ENCODE peak calls at places on chromosomes 7 and 10, in eight cellular contexts. One of them, this sample, is unnamed.

GRCh38 chr7:141045842-141046630 is 27.8 kb upstream of the TMEM178B start:
- DNase-seq in pancreas: no peak
- DNase-seq in colonic mucosa: no peak
- DNase-seq in psoas muscle: no peak
- DNase-seq in NT2/D1: no peak
- DNase-seq in astrocyte: peak; percentile 69
- DNase-seq in hepatocyte: no peak
- DNase-seq in adipocyte: peak; percentile 52
- DNase-seq in this sample: no peak

GRCh38 chr7:47322731-47323130 is 259.2 kb downstream of the TNS3 start:
- DNase-seq in colonic mucosa: no peak
- DNase-seq in psoas muscle: no peak
- DNase-seq in astrocyte: no peak
- DNase-seq in hepatocyte: no peak
- DNase-seq in adipocyte: no peak
- DNase-seq in NT2/D1: no peak
- DNase-seq in pancreas: no peak
- DNase-seq in this sample: no peak

GRCh38 chr7:155198901-155199845 is 98.5 kb upstream of the INSIG1 start:
- DNase-seq in colonic mucosa: no peak
- DNase-seq in astrocyte: peak; percentile 81
- DNase-seq in psoas muscle: no peak
- DNase-seq in hepatocyte: no peak
- DNase-seq in pancreas: no peak
- DNase-seq in adipocyte: no peak
- DNase-seq in NT2/D1: no peak
- DNase-seq in this sample: no peak

GRCh38 chr10:123568751-123569150 is 97.4 kb upstream of the GPR26 start:
- DNase-seq in astrocyte: no peak
- DNase-seq in hepatocyte: no peak
- DNase-seq in pancreas: no peak
- DNase-seq in adipocyte: no peak
- DNase-seq in psoas muscle: no peak
- DNase-seq in colonic mucosa: peak; percentile 4
- DNase-seq in NT2/D1: no peak
- DNase-seq in this sample: no peak

GRCh38 chr10:121583258-121583657 is 15.0 kb downstream of the FGFR2 start:
- DNase-seq in hepatocyte: no peak
- DNase-seq in pancreas: no peak
- DNase-seq in adipocyte: no peak
- DNase-seq in NT2/D1: no peak
- DNase-seq in psoas muscle: no peak
- DNase-seq in colonic mucosa: no peak
- DNase-seq in astrocyte: no peak
- DNase-seq in this sample: no peak

GRCh38 chr10:117745301-117745700 is 202.8 kb downstream of the EMX2 start:
- DNase-seq in colonic mucosa: no peak
- DNase-seq in psoas muscle: no peak
- DNase-seq in NT2/D1: no peak
- DNase-seq in astrocyte: no peak
- DNase-seq in pancreas: no peak
- DNase-seq in adipocyte: no peak
- DNase-seq in hepatocyte: no peak
- DNase-seq in this sample: no peak

GRCh38 chr10:381805-382204 is 246.6 kb downstream of the ZMYND11 start:
- DNase-seq in pancreas: no peak
- DNase-seq in psoas muscle: no peak
- DNase-seq in NT2/D1: no peak
- DNase-seq in hepatocyte: no peak
- DNase-seq in astrocyte: no peak
- DNase-seq in adipocyte: no peak
- DNase-seq in colonic mucosa: no peak
- DNase-seq in this sample: no peak

GRCh38 chr10:74936577-74937445 is 110.4 kb downstream of the KAT6B start:
- DNase-seq in pancreas: no peak
- DNase-seq in colonic mucosa: no peak
- DNase-seq in adipocyte: peak; percentile 46
- DNase-seq in psoas muscle: no peak
- DNase-seq in NT2/D1: no peak
- DNase-seq in hepatocyte: no peak
- DNase-seq in astrocyte: peak; percentile 89
- DNase-seq in this sample: no peak

GRCh38 chr7:11298220-11298619 is 324.5 kb downstream of the PHF14 start:
- DNase-seq in psoas muscle: no peak
- DNase-seq in hepatocyte: no peak
- DNase-seq in colonic mucosa: no peak
- DNase-seq in adipocyte: no peak
- DNase-seq in pancreas: no peak
- DNase-seq in astrocyte: no peak
- DNase-seq in NT2/D1: peak; percentile 11
- DNase-seq in this sample: no peak

GRCh38 chr7:475425-475728 is 44.3 kb downstream of the PDGFA start:
- DNase-seq in NT2/D1: no peak
- DNase-seq in adipocyte: no peak
- DNase-seq in hepatocyte: no peak
- DNase-seq in colonic mucosa: no peak
- DNase-seq in pancreas: no peak
- DNase-seq in psoas muscle: peak; percentile 33
- DNase-seq in astrocyte: no peak
- DNase-seq in this sample: no peak

GRCh38 chr7:30169585-30169978 is 34.8 kb downstream of the MTURN start:
- DNase-seq in NT2/D1: no peak
- DNase-seq in colonic mucosa: no peak
- DNase-seq in astrocyte: peak; percentile 44
- DNase-seq in psoas muscle: no peak
- DNase-seq in pancreas: no peak
- DNase-seq in hepatocyte: no peak
- DNase-seq in adipocyte: peak; percentile 30
- DNase-seq in this sample: no peak

GRCh38 chr7:130901209-130901783 is 167.3 kb upstream of the KLF14 start:
- DNase-seq in astrocyte: peak; percentile 99
- DNase-seq in NT2/D1: no peak
- DNase-seq in pancreas: peak; percentile 59
- DNase-seq in hepatocyte: peak; percentile 78
- DNase-seq in psoas muscle: peak; percentile 79
- DNase-seq in adipocyte: peak; percentile 83
- DNase-seq in colonic mucosa: peak; percentile 80
- DNase-seq in this sample: peak; percentile 81

DNA sequence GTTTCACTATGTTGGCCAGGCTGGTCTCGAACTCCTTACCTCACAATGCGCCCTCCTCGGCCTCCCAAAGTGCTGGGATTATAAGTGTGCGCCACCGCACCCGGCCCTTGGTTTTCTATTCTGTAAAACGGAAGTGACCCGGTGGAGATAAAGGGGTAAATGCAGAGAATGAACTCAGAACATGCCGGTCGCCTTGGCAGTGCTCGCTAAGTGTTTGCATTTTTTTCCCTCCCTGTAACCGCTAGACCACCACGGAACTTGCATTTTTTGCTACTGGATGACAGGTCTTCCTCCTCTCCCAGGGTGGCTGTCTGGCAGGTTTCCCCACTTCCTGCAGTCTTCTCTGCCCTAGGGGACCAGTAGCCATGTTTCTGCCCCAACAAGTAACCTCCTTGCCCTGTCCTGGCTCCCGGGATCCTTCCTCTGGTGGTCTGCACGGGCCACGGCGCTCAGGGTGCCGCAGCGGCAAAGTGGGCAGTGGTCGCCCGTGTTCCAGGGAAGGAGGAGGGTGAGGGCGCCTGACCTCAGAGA is 18.8 kb upstream of the GNA12 start:
- DNase-seq in NT2/D1: no peak
- DNase-seq in psoas muscle: no peak
- DNase-seq in adipocyte: no peak
- DNase-seq in colonic mucosa: no peak
- DNase-seq in hepatocyte: no peak
- DNase-seq in pancreas: no peak
- DNase-seq in astrocyte: peak; percentile 93
- DNase-seq in this sample: no peak
- H3K4me3 ChIP-seq in NT2/D1: no peak overlapping the region
- H3K4me3 ChIP-seq in psoas muscle: no peak overlapping the region
- H3K4me3 ChIP-seq in adipocyte: peak overlapping the region; percentile 70
- H3K4me3 ChIP-seq in colonic mucosa: no peak overlapping the region
- H3K4me3 ChIP-seq in hepatocyte: no peak overlapping the region
- H3K4me3 ChIP-seq in pancreas: no peak overlapping the region
- H3K4me3 ChIP-seq in astrocyte: no peak overlapping the region
- H3K4me3 ChIP-seq in this sample: peak overlapping the region; percentile 42

DNA sequence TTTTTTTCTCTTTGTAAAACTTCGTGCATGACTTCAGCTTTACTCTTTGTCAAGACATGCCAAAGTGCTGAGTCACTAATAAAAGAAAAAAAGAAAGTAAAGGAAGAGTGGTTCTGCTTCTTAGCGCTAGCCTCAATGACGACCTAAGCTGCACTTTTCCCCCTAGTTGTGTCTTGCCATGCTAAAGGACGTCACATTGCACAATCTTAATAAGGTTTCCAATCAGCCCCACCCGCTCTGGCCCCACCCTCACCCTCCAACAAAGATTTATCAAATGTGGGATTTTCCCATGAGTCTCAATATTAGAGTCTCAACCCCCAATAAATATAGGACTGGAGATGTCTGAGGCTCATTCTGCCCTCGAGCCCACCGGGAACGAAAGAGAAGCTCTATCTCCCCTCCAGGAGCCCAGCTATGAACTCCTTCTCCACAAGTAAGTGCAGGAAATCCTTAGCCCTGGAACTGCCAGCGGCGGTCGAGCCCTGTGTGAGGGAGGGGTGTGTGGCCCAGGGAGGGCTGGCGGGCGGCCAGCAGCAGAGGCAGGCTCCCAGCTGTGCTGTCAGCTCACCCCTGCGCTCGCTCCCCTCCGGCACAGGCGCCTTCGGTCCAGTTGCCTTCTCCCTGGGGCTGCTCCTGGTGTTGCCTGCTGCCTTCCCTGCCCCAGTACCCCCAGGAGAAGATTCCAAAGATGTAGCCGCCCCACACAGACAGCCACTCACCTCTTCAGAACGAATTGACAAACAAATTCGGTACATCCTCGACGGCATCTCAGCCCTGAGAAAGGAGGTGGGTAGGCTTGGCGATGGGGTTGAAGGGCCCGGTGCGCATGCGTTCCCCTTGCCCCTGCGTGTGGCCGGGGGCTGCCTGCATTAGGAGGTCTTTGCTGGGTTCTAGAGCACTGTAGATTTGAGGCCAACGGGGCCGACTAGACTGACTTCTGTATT is at the start of gene IL6:
- DNase-seq in psoas muscle: peak; percentile 90
- DNase-seq in hepatocyte: peak; percentile 83
- DNase-seq in pancreas: peak; percentile 56
- DNase-seq in astrocyte: peak; percentile 95
- DNase-seq in colonic mucosa: peak; percentile 50
- DNase-seq in NT2/D1: peak; percentile 48
- DNase-seq in adipocyte: peak; percentile 96
- DNase-seq in this sample: peak; percentile 76
- H3K4me3 ChIP-seq in psoas muscle: peak within 1 kb of the TSS; percentile 60
- H3K4me3 ChIP-seq in hepatocyte: no peak within 1 kb of the TSS
- H3K4me3 ChIP-seq in pancreas: no peak within 1 kb of the TSS
- H3K4me3 ChIP-seq in astrocyte: peak within 1 kb of the TSS; percentile 66
- H3K4me3 ChIP-seq in colonic mucosa: no peak within 1 kb of the TSS
- H3K4me3 ChIP-seq in NT2/D1: peak within 1 kb of the TSS; percentile 38
- H3K4me3 ChIP-seq in adipocyte: peak within 1 kb of the TSS; percentile 88
- H3K4me3 ChIP-seq in this sample: peak within 1 kb of the TSS; percentile 43

GRCh38 chr10:131677671-131678070 is 223.1 kb upstream of the PPP2R2D start:
- DNase-seq in hepatocyte: peak; percentile 21
- DNase-seq in psoas muscle: no peak
- DNase-seq in pancreas: no peak
- DNase-seq in adipocyte: no peak
- DNase-seq in colonic mucosa: no peak
- DNase-seq in astrocyte: no peak
- DNase-seq in NT2/D1: no peak
- DNase-seq in this sample: no peak

GRCh38 chr10:131676046-131676445 is 224.8 kb upstream of the PPP2R2D start:
- DNase-seq in hepatocyte: no peak
- DNase-seq in adipocyte: no peak
- DNase-seq in psoas muscle: no peak
- DNase-seq in colonic mucosa: no peak
- DNase-seq in pancreas: no peak
- DNase-seq in astrocyte: no peak
- DNase-seq in NT2/D1: no peak
- DNase-seq in this sample: no peak

GRCh38 chr10:131675104-131675503 is 225.7 kb upstream of the PPP2R2D start:
- DNase-seq in colonic mucosa: no peak
- DNase-seq in adipocyte: no peak
- DNase-seq in pancreas: no peak
- DNase-seq in NT2/D1: no peak
- DNase-seq in astrocyte: no peak
- DNase-seq in hepatocyte: no peak
- DNase-seq in psoas muscle: no peak
- DNase-seq in this sample: no peak

GRCh38 chr10:131676971-131677421 is 223.8 kb upstream of the PPP2R2D start:
- DNase-seq in colonic mucosa: no peak
- DNase-seq in pancreas: no peak
- DNase-seq in hepatocyte: no peak
- DNase-seq in adipocyte: no peak
- DNase-seq in astrocyte: no peak
- DNase-seq in NT2/D1: peak; percentile 82
- DNase-seq in psoas muscle: no peak
- DNase-seq in this sample: no peak

GRCh38 chr10:131676448-131676847 is 224.4 kb upstream of the PPP2R2D start:
- DNase-seq in psoas muscle: no peak
- DNase-seq in adipocyte: no peak
- DNase-seq in astrocyte: no peak
- DNase-seq in colonic mucosa: no peak
- DNase-seq in NT2/D1: no peak
- DNase-seq in pancreas: no peak
- DNase-seq in hepatocyte: no peak
- DNase-seq in this sample: no peak
- H3K4me3 ChIP-seq in psoas muscle: no peak overlapping the region
- H3K4me3 ChIP-seq in adipocyte: no peak overlapping the region
- H3K4me3 ChIP-seq in astrocyte: no peak overlapping the region
- H3K4me3 ChIP-seq in colonic mucosa: no peak overlapping the region
- H3K4me3 ChIP-seq in NT2/D1: no peak overlapping the region
- H3K4me3 ChIP-seq in pancreas: no peak overlapping the region
- H3K4me3 ChIP-seq in hepatocyte: no peak overlapping the region
- H3K4me3 ChIP-seq in this sample: no peak overlapping the region

DNA sequence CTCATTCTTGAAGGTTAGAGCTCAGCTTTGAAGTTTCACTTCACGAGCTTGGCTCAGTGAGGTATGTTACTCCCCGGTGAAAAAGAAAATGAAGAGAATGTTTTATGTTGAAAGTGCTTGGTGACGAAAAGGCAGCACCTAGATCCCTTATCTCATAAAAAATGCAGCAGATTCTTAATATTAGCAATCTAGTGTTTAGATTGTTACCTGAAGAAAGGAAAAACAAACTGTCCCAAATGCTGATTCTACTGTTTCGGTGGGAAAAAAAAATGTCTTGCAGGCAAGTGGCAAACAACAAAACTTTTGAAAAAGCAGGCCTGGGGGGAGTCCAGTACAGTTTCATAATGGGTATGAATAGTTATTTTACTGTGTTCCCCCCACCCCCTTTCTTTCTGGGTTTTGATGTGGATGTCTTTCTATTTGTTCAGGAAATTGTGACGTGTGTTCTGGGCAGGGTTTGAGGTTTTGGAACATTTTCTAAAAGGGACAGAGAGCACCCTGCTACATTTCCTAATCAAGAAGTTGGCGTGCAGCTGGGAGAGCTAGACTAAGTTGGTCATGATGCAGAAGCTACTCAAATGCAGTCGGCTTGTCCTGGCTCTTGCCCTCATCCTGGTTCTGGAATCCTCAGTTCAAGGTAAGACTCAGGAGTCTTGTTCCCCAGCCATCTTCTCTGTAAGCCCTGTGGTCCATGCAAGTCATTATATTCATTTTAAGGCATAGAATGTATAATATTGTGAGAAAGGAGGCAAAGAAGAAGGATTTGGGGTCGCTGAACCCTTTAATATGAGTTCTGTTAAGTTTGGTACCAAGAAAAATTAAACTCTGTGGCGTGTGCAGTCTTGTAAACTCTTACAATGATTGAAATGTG is at the start of gene SRGN:
- DNase-seq in hepatocyte: no peak
- DNase-seq in colonic mucosa: peak; percentile 67
- DNase-seq in adipocyte: peak; percentile 85
- DNase-seq in pancreas: peak; percentile 17
- DNase-seq in psoas muscle: peak; percentile 58
- DNase-seq in astrocyte: peak; percentile 62
- DNase-seq in NT2/D1: no peak
- DNase-seq in this sample: peak; percentile 85
- H3K4me3 ChIP-seq in hepatocyte: no peak within 1 kb of the TSS
- H3K4me3 ChIP-seq in colonic mucosa: peak within 1 kb of the TSS; percentile 34
- H3K4me3 ChIP-seq in adipocyte: peak within 1 kb of the TSS; percentile 73
- H3K4me3 ChIP-seq in pancreas: no peak within 1 kb of the TSS
- H3K4me3 ChIP-seq in psoas muscle: peak within 1 kb of the TSS; percentile 64
- H3K4me3 ChIP-seq in astrocyte: peak within 1 kb of the TSS; percentile 69
- H3K4me3 ChIP-seq in NT2/D1: no peak within 1 kb of the TSS
- H3K4me3 ChIP-seq in this sample: no peak within 1 kb of the TSS